ENCODE peak calls at places on chromosomes 16 and 17, in five cellular contexts. T is KG1; H is astrocyte of the spinal cord; V is stimulated activated CD8-positive, alpha-beta memory T cell treated with anti-CD3 and anti-CD28 coated beads, Interleukin-12 subunit alpha, Interleukin-12 subunit beta, amount 100 ng/mL, for 4 hours; X is EL. J is an unnamed sample.

GRCh38 chr17:1286379-1287106 is 7.1 kb downstream of the TRARG1 start:
- DNase-seq in T (no peak), X (no peak), V (no peak), H (no peak), J (no peak)

GRCh38 chr17:76274559-76274956 is 9.4 kb downstream of the UBALD2 start:
- DNase-seq in X (no peak), V (no peak), T (no peak), H (no peak), J (no peak)

GRCh38 chr17:73308017-73308823 is 3.6 kb downstream of the CDC42EP4 start:
- DNase-seq in H (peak), T (no peak), V (no peak), X (peak), J (peak)

GRCh38 chr17:76524598-76525512 is 12.7 kb downstream of the CYGB start:
- DNase-seq in H (no peak), V (no peak), X (no peak), T (no peak), J (peak)

GRCh38 chr16:648071-648785 is 937 bp upstream of the WDR90 start:
- DNase-seq in T (peak), X (no peak), V (no peak), H (no peak), J (no peak)

GRCh38 chr16:57955572-57955971 is 15.4 kb downstream of the CNGB1 start:
- DNase-seq in V (no peak), X (no peak), H (no peak), T (no peak), J (no peak)

GRCh38 chr17:49035470-49036269 is 38.5 kb downstream of the IGF2BP1 start:
- DNase-seq in X (peak), H (peak), T (no peak), V (no peak), J (peak)

GRCh38 chr16:4599037-4599436 is 15.7 kb downstream of the UBALD1 start:
- DNase-seq in H (no peak), T (no peak), V (no peak), X (no peak), J (no peak)

GRCh38 chr17:43070872-43071271 is 45.8 kb downstream of the RND2 start:
- DNase-seq in T (no peak), H (no peak), X (peak), V (no peak), J (no peak)

J was measured in heart right ventricle.